ENCODE peak calls at places on chromosomes 16 and 17, in six cellular contexts. N is A172, K is lung microvascular endothelial cell, A is HS-5, X is coronary artery, B is C1 segment of cervical spinal cord. C is an unnamed sample.
A peak's percentile ranks its signal among the peaks of the same experiment; 100 is the strongest.

GRCh38 chr17:80719449-80719848 is 174.8 kb downstream of the RPTOR start:
- DNase-seq in A (no peak), K (no peak), X (no peak), N (no peak), B (no peak), C (no peak)

GRCh38 chr16:66030036-66030435 is 336.5 kb upstream of the CDH5 start:
- DNase-seq in A (no peak), B (no peak), K (no peak), X (no peak), N (no peak), C (no peak)

GRCh38 chr16:3971706-3972105 is 91.2 kb upstream of the CREBBP start:
- DNase-seq in N (no peak), K (no peak), X (no peak), B (no peak), A (no peak), C (no peak)

GRCh38 chr17:40000161-40000560 is 15.1 kb upstream of the CSF3 start:
- DNase-seq in K (no peak), B (no peak), X (no peak), N (no peak), A (no peak), C (no peak)

GRCh38 chr16:21626659-21627277 is 25.6 kb downstream of the IGSF6 start:
- DNase-seq in B (no peak), A (peak; percentile 98), X (no peak), K (peak; percentile 91), N (peak; percentile 77), C (no peak)

GRCh38 chr16:19765860-19766553 is 47.9 kb downstream of the IQCK start:
- DNase-seq in A (no peak), B (no peak), N (no peak), K (peak; percentile 69), X (peak; percentile 67), C (no peak)

GRCh38 chr16:57260294-57260929 is 15.4 kb downstream of the ARL2BP start:
- DNase-seq in K (peak; percentile 97), A (no peak), N (peak; percentile 79), B (no peak), X (no peak), C (no peak)

GRCh38 chr17:36856169-36856568 is 81.1 kb upstream of the LHX1 start:
- DNase-seq in K (no peak), X (no peak), N (no peak), A (no peak), B (no peak), C (no peak)

GRCh38 chr17:59811209-59811608 is 81.5 kb downstream of the TUBD1 start:
- DNase-seq in X (no peak), N (peak; percentile 34), A (no peak), K (no peak), B (no peak), C (no peak)

GRCh38 chr16:57741660-57742191 is 6.2 kb downstream of the KATNB1 start:
- DNase-seq in A (no peak), K (no peak), X (no peak), N (no peak), B (no peak), C (no peak)

GRCh38 chr17:80559688-80560290 is 15.2 kb downstream of the RPTOR start:
- DNase-seq in B (no peak), X (no peak), N (no peak), K (no peak), A (peak; percentile 77), C (no peak)

GRCh38 chr16:10878644-10879498 is 1.9 kb downstream of the CIITA start:
- DNase-seq in B (no peak), N (peak; percentile 38), K (peak; percentile 3), A (no peak), X (no peak), C (no peak)

GRCh38 chr17:45432405-45433113 is at the start of gene ARHGAP27:
- DNase-seq in K (peak; percentile 64), B (no peak), X (no peak), A (no peak), N (no peak), C (no peak)

GRCh38 chr16:5850632-5851175 is 753.1 kb upstream of the EEF2KMT start:
- DNase-seq in X (no peak), N (no peak), A (no peak), B (no peak), K (no peak), C (no peak)

GRCh38 chr17:2157081-2157480 is 102.2 kb downstream of the HIC1 start:
- DNase-seq in K (no peak), X (no peak), A (no peak), N (no peak), B (no peak), C (no peak)

GRCh38 chr17:14204546-14204945 is 32.1 kb downstream of the CDRT15 start:
- DNase-seq in X (no peak), A (no peak), K (no peak), N (no peak), B (no peak), C (no peak)

GRCh38 chr17:42852351-42852750 is 1.4 kb downstream of the AOC3 start:
- DNase-seq in X (peak; percentile 85), N (no peak), A (no peak), K (no peak), B (no peak), C (no peak)

GRCh38 chr17:36900130-36900590 is 37.1 kb upstream of the LHX1 start:
- DNase-seq in N (no peak), A (no peak), K (no peak), X (no peak), B (no peak), C (no peak)

GRCh38 chr17:55478971-55479370 is 32.3 kb downstream of the SMIM36 start:
- DNase-seq in A (no peak), N (no peak), K (no peak), B (no peak), X (no peak), C (no peak)

GRCh38 chr16:57039148-57039812 is 49.9 kb downstream of the NLRC5 start:
- DNase-seq in A (peak; percentile 61), X (no peak), B (no peak), K (peak; percentile 53), N (no peak), C (no peak)

GRCh38 chr16:63447121-63447520 is 1410.9 kb upstream of the CDH8 start:
- DNase-seq in B (no peak), X (no peak), N (no peak), A (no peak), K (no peak), C (no peak)

GRCh38 chr17:41504126-41504977 is 1.1 kb downstream of the KRT13 start:
- DNase-seq in A (no peak), N (no peak), K (no peak), B (no peak), X (no peak), C (no peak)

GRCh38 chr17:14469971-14470370 is 169.1 kb downstream of the HS3ST3B1 start:
- DNase-seq in X (no peak), K (no peak), B (no peak), N (no peak), A (no peak), C (no peak)

GRCh38 chr16:54628796-54629625 is 301.7 kb upstream of the IRX5 start:
- DNase-seq in B (no peak), K (no peak), X (no peak), A (no peak), N (no peak), C (no peak)

GRCh38 chr16:3642397-3643094 is 11.9 kb upstream of the DNASE1 start:
- DNase-seq in B (no peak), X (no peak), A (no peak), K (peak; percentile 36), N (peak; percentile 66), C (peak; percentile 69)

GRCh38 chr17:35898283-35899070 is 18.3 kb upstream of the CCL5 start:
- DNase-seq in A (no peak), N (peak; percentile 45), X (no peak), B (no peak), K (no peak), C (no peak)

GRCh38 chr16:69618307-69618706 is 52.5 kb downstream of the NFAT5 start:
- DNase-seq in N (no peak), X (no peak), K (peak; percentile 13), A (no peak), B (no peak), C (no peak)

GRCh38 chr16:9012848-9013507 is 49.3 kb upstream of the USP7 start:
- DNase-seq in X (no peak), A (no peak), B (no peak), N (no peak), K (peak; percentile 31), C (no peak)

GRCh38 chr16:13021996-13022395 is 120.6 kb downstream of the SHISA9 start:
- DNase-seq in X (no peak), N (peak; percentile 51), B (no peak), A (peak; percentile 1), K (no peak), C (no peak)

GRCh38 chr16:84562174-84562815 is 55.6 kb downstream of the COTL1 start:
- DNase-seq in N (no peak), X (no peak), A (no peak), K (no peak), B (no peak), C (no peak)

GRCh38 chr16:52439171-52439701 is 107.7 kb downstream of the TOX3 start:
- DNase-seq in A (no peak), N (no peak), B (no peak), X (no peak), K (no peak), C (no peak)

C was measured in vagina.